ENCODE peak calls at places on chromosomes 12 and 14, in four cellular contexts. A is activated T-helper 1 cell treated with anti-CD3 and anti-CD28 coated beads, Interleukin-2, amount 50 U/mL, for 16 hours; B is mammary epithelial cell; C is MCF 10A. S is an unnamed sample.

GRCh38 chr12:124453419-124454351 is 113.7 kb downstream of the NCOR2 start:
- DNase-seq in A (peak; percentile 57), B (no peak), C (peak; percentile 49), S (peak; percentile 92)

GRCh38 chr14:100836053-100836805 is 10.3 kb downstream of the MEG3 start:
- DNase-seq in A (no peak), B (no peak), C (no peak), S (no peak)

GRCh38 chr14:93928184-93929047 is 1.3 kb downstream of the FAM181A start:
- DNase-seq in A (no peak), B (no peak), C (no peak), S (no peak)

GRCh38 chr14:96953443-96953842 is 156.3 kb downstream of the VRK1 start:
- DNase-seq in A (no peak), B (no peak), C (no peak), S (no peak)

GRCh38 chr12:17829813-17830212 is 260.2 kb downstream of the RERGL start:
- DNase-seq in A (no peak), B (no peak), C (no peak), S (no peak)

GRCh38 chr14:100902792-100903191 is 730 bp downstream of the RTL1 start:
- DNase-seq in A (no peak), B (no peak), C (no peak), S (no peak)

GRCh38 chr14:74904623-74905503 is 18.2 kb downstream of the RPS6KL1 start:
- DNase-seq in A (no peak), B (no peak), C (no peak), S (no peak)

GRCh38 chr12:2855546-2855945 is 1.3 kb downstream of the TEX52 start:
- DNase-seq in A (no peak), B (no peak), C (no peak), S (no peak)

GRCh38 chr12:113427882-113428281 is 5.7 kb downstream of the SDSL start:
- DNase-seq in A (no peak), B (no peak), C (no peak), S (no peak)

GRCh38 chr12:64157110-64157509 is 65.0 kb downstream of the KICS2 start:
- DNase-seq in A (no peak), B (no peak), C (no peak), S (no peak)